ENCODE peak calls at places on chromosome 15, in six cellular contexts. Y is CD14-positive monocyte, Q is nephron progenitor cell, D is NCI-H187, G is uterus, O is caudate nucleus. F is an unnamed sample.

GRCh38 chr15:60438626-60439025 is 40.3 kb downstream of the ICE2 start:
- DNase-seq in Q (no peak), D (no peak), Y (no peak), O (no peak), G (no peak), F (no peak)

GRCh38 chr15:45347033-45347432 is 31.3 kb downstream of the GATM start:
- DNase-seq in G (no peak), O (no peak), D (no peak), Y (no peak), Q (no peak), F (no peak)

GRCh38 chr15:69996842-69997478 is 100.8 kb downstream of the TLE3 start:
- DNase-seq in O (no peak), Q (no peak), Y (no peak), G (no peak), D (no peak), F (no peak)

GRCh38 chr15:92909131-92909781 is 9.1 kb downstream of the CHD2 start:
- DNase-seq in G (no peak), O (no peak), Y (no peak), Q (no peak), D (no peak), F (no peak)

GRCh38 chr15:52164631-52165265 is 26.4 kb downstream of the GNB5 start:
- DNase-seq in Y (no peak), G (no peak), O (no peak), D (no peak), Q (no peak), F (no peak)

GRCh38 chr15:20407553-20407952 is 134.0 kb downstream of the GOLGA6L6 start:
- DNase-seq in G (no peak), O (no peak), D (no peak), Y (no peak), Q (no peak), F (no peak)

GRCh38 chr15:26070095-26070532 is 207.0 kb upstream of the ATP10A start:
- DNase-seq in Q (no peak), G (no peak), D (no peak), Y (no peak), O (peak), F (no peak)

GRCh38 chr15:23687143-23687470 is at the start of gene NDN:
- DNase-seq in O (peak), Y (no peak), D (no peak), G (peak), Q (peak), F (no peak)

GRCh38 chr15:46892621-46893160 is 824.6 kb upstream of the SEMA6D start:
- DNase-seq in G (no peak), O (no peak), Y (no peak), D (no peak), Q (no peak), F (no peak)

GRCh38 chr15:35912196-35912595 is 366.2 kb upstream of the DPH6 start:
- DNase-seq in Y (no peak), D (no peak), Q (no peak), O (no peak), G (no peak), F (no peak)

GRCh38 chr15:79003301-79003700 is 58.5 kb upstream of the CTSH start:
- DNase-seq in Y (no peak), Q (no peak), D (no peak), G (no peak), O (no peak), F (no peak)

GRCh38 chr15:39874890-39875549 is 45.0 kb downstream of the GPR176 start:
- DNase-seq in O (no peak), Y (no peak), Q (peak), D (no peak), G (no peak), F (no peak)

GRCh38 chr15:101320501-101321052 is 25.5 kb upstream of the SNRPA1 start:
- DNase-seq in D (no peak), G (no peak), Y (peak), Q (peak), O (no peak), F (peak)

GRCh38 chr15:92612891-92613290 is 42.7 kb downstream of the FAM174B start:
- DNase-seq in Y (no peak), D (no peak), O (no peak), Q (no peak), G (no peak), F (no peak)

GRCh38 chr15:43150171-43150929 is 17.0 kb downstream of the TMEM62 start:
- DNase-seq in D (no peak), Q (no peak), G (no peak), O (no peak), Y (no peak), F (no peak)

GRCh38 chr15:71093089-71094024 is 21.9 kb upstream of the THSD4 start:
- DNase-seq in Y (no peak), O (no peak), D (no peak), Q (no peak), G (no peak), F (no peak)

GRCh38 chr15:96330450-96331140 is at the start of gene NR2F2:
- DNase-seq in Y (peak), O (peak), D (peak), Q (peak), G (peak), F (peak)

GRCh38 chr15:45276851-45277250 is 24.8 kb downstream of the SLC28A2 start:
- DNase-seq in D (no peak), Q (no peak), O (no peak), G (no peak), Y (no peak), F (no peak)

GRCh38 chr15:80480909-80481308 is 76.7 kb downstream of the ARNT2 start:
- DNase-seq in G (peak), D (no peak), Y (no peak), O (no peak), Q (no peak), F (no peak)

GRCh38 chr15:71595846-71596553 is 214.4 kb upstream of the NR2E3 start:
- DNase-seq in D (no peak), G (no peak), Y (no peak), Q (no peak), O (no peak), F (no peak)

GRCh38 chr15:72554471-72555425 is 80.6 kb downstream of the ARIH1 start:
- DNase-seq in O (no peak), Q (no peak), G (no peak), D (no peak), Y (no peak), F (no peak)

GRCh38 chr15:77753238-77753873 is 120.6 kb upstream of the LINGO1 start:
- DNase-seq in G (no peak), Y (no peak), O (no peak), D (no peak), Q (peak), F (no peak)

GRCh38 chr15:60396964-60397771 is 618 bp downstream of the ANXA2 start:
- DNase-seq in Y (peak), D (no peak), O (no peak), G (peak), Q (peak), F (no peak)

GRCh38 chr15:28994830-28995180 is 109.0 kb downstream of the APBA2 start:
- DNase-seq in D (no peak), O (peak), Y (no peak), G (no peak), Q (no peak), F (no peak)

GRCh38 chr15:62625421-62626033 is 417.0 kb upstream of the TPM1 start:
- DNase-seq in G (no peak), D (no peak), Q (no peak), O (peak), Y (no peak), F (no peak)

GRCh38 chr15:33021806-33022389 is 172.6 kb downstream of the FMN1 start:
- DNase-seq in Y (no peak), G (no peak), O (no peak), Q (peak), D (peak), F (no peak)

GRCh38 chr15:83784975-83785374 is 131.1 kb downstream of the ADAMTSL3 start:
- DNase-seq in Q (no peak), O (no peak), G (no peak), D (no peak), Y (no peak), F (no peak)

GRCh38 chr15:69434236-69434635 is 18.4 kb upstream of the RPLP1 start:
- DNase-seq in Y (no peak), Q (no peak), O (no peak), G (no peak), D (no peak), F (no peak)

GRCh38 chr15:101115887-101116680 is 135.8 kb downstream of the CHSY1 start:
- DNase-seq in Q (peak), Y (no peak), O (peak), D (no peak), G (peak), F (no peak)

GRCh38 chr15:98865397-98866339 is 141.9 kb downstream of the PGPEP1L start:
- DNase-seq in O (peak), G (peak), Y (peak), Q (no peak), D (peak), F (no peak)

GRCh38 chr15:26866298-26867198 is at the start of gene GABRA5:
- DNase-seq in O (peak), Y (no peak), D (no peak), G (no peak), Q (peak), F (no peak)

GRCh38 chr15:49990835-49991540 is 128.0 kb downstream of the ATP8B4 start:
- DNase-seq in Q (no peak), D (no peak), Y (no peak), O (no peak), G (no peak), F (no peak)

GRCh38 chr15:78536134-78536533 is 4.1 kb upstream of the PSMA4 start:
- DNase-seq in O (no peak), G (no peak), D (no peak), Q (no peak), Y (no peak), F (no peak)

GRCh38 chr15:84151205-84151931 is 84.2 kb upstream of the GOLGA6L4 start:
- DNase-seq in G (no peak), O (no peak), D (no peak), Q (peak), Y (no peak), F (no peak)

F was measured in SIG-M5.